ENCODE peak calls at places on chromosomes 1 and 21, in seven cellular contexts. B is hepatocyte; J is tibial nerve; O is CD8-positive, alpha-beta T cell; K is left ventricle myocardium inferior; F is colonic mucosa; E is aorta. A is an unnamed sample. For H3K4me1, the result is how much of the 10 kb centered on the place peaks cover.

GRCh38 chr1:31931241-31932225 is 6.6 kb downstream of the PTP4A2 start:
- DNase-seq in B (peak), O (no peak), E (no peak), J (no peak), K (no peak), F (no peak), A (no peak)

GRCh38 chr1:42163536-42164503 is 725 bp downstream of the GUCA2A start:
- DNase-seq in K (no peak), J (no peak), F (no peak), O (no peak), E (no peak), B (no peak), A (no peak)

GRCh38 chr1:64471218-64471719 is 1.3 kb downstream of the CACHD1 start:
- DNase-seq in O (peak), J (no peak), B (peak), F (peak), E (peak), K (peak), A (peak)

GRCh38 chr1:12477936-12478611 is 139.9 kb downstream of the DHRS3 start:
- DNase-seq in B (peak), E (peak), K (peak), J (peak), F (peak), O (no peak), A (peak)

GRCh38 chr21:45299026-45299863 is 11.6 kb upstream of the POFUT2 start:
- DNase-seq in F (no peak), E (no peak), B (no peak), K (peak), J (peak), O (peak), A (peak)

GRCh38 chr1:109994654-109995053 is 10.1 kb downstream of the AHCYL1 start:
- DNase-seq in O (no peak), F (no peak), B (no peak), E (no peak), K (no peak), J (no peak), A (no peak)

GRCh38 chr1:208917281-208917680 is 666.2 kb upstream of the CAMK1G start:
- DNase-seq in J (no peak), K (no peak), F (no peak), O (no peak), B (no peak), E (no peak), A (no peak)

GRCh38 chr1:31707711-31708110 is 3.9 kb upstream of the COL16A1 start:
- DNase-seq in O (no peak), K (no peak), J (no peak), F (no peak), E (no peak), B (no peak), A (no peak)

GRCh38 chr1:32115496-32115895 is 7.6 kb downstream of the KPNA6 start:
- DNase-seq in K (no peak), F (no peak), J (no peak), E (no peak), O (no peak), B (no peak), A (no peak)

GRCh38 chr1:27564710-27565649 is 39.0 kb downstream of the AHDC1 start:
- DNase-seq in B (peak), F (no peak), K (peak), O (no peak), J (no peak), E (peak), A (peak)

GRCh38 chr1:178938959-178939317 is 68.1 kb upstream of the ANGPTL1 start:
- DNase-seq in J (peak), F (no peak), O (no peak), K (peak), B (peak), E (peak), A (peak)

GRCh38 chr1:168089326-168089978 is 47.3 kb downstream of the GPR161 start:
- DNase-seq in J (no peak), E (no peak), O (no peak), B (no peak), F (peak), K (no peak), A (no peak)

DNA sequence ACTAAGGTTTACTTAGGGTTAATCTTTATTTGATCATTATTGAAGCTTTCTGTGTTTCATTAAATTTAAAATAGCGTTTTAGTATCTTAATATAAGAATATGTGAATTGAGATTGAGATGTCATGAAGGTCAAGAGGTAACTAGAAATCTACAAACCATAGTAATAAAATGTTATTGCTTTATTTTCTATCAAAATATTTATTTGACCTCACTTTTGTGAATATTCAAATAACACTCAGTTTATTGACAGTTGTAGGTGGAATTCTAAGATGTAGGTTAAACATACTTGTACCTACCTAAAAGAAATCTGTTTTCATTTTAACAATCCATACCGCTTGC is 5.7 kb downstream of the ADGRL2 start:
- DNase-seq in J (no peak), O (no peak), F (no peak), E (no peak), K (no peak), B (no peak), A (no peak)
- H3K4me1 ChIP-seq in J (under half), O (under half), F (under half), E (under half), K (half or more), B (under half), A (under half)

GRCh38 chr1:9126511-9126910 is 2.4 kb downstream of the GPR157 start:
- DNase-seq in K (no peak), E (no peak), J (no peak), F (no peak), B (no peak), O (no peak), A (no peak)

GRCh38 chr1:9127395-9128160 is 1.3 kb downstream of the GPR157 start:
- DNase-seq in J (no peak), E (peak), O (no peak), B (no peak), K (no peak), F (no peak), A (peak)

GRCh38 chr1:9128520-9129371 is at the start of gene GPR157:
- DNase-seq in E (peak), F (peak), K (peak), B (peak), O (peak), J (peak), A (peak)

GRCh38 chr1:9129391-9130041 is 614 bp upstream of the GPR157 start:
- DNase-seq in E (peak), B (peak), J (peak), K (peak), F (peak), O (peak), A (peak)

GRCh38 chr1:9128161-9128519 is 762 bp downstream of the GPR157 start:
- DNase-seq in J (no peak), B (peak), F (peak), K (peak), E (peak), O (no peak), A (peak)
- H3K4me3 ChIP-seq in J (peak), B (peak), F (peak), K (peak), E (peak), O (peak), A (peak)

GRCh38 chr1:59541161-59541560 is 244.3 kb downstream of the FGGY start:
- DNase-seq in E (no peak), O (no peak), J (no peak), B (no peak), F (no peak), K (no peak), A (no peak)

GRCh38 chr1:59541891-59542290 is 245.0 kb downstream of the FGGY start:
- DNase-seq in E (no peak), O (no peak), J (no peak), F (no peak), K (no peak), B (no peak), A (no peak)

GRCh38 chr1:59544615-59545014 is 247.7 kb downstream of the FGGY start:
- DNase-seq in K (no peak), F (no peak), O (no peak), E (no peak), J (no peak), B (no peak), A (no peak)

GRCh38 chr1:59545830-59546229 is 248.9 kb downstream of the FGGY start:
- DNase-seq in B (no peak), K (no peak), O (no peak), F (no peak), E (no peak), J (no peak), A (no peak)

GRCh38 chr1:59543211-59543668 is 246.3 kb downstream of the FGGY start:
- DNase-seq in K (no peak), O (no peak), J (no peak), E (no peak), F (no peak), B (peak), A (no peak)
- H3K27ac ChIP-seq in K (no peak), O (no peak), J (peak), E (no peak), F (no peak), B (peak), A (no peak)

GRCh38 chr1:212825798-212826452 is 21.5 kb downstream of the SPATA45 start:
- DNase-seq in O (no peak), K (no peak), F (no peak), J (no peak), B (peak), E (no peak), A (no peak)

GRCh38 chr1:212819704-212820103 is 27.7 kb downstream of the SPATA45 start:
- DNase-seq in J (no peak), E (no peak), K (no peak), O (no peak), B (peak), F (no peak), A (no peak)

GRCh38 chr1:212824201-212824600 is 23.2 kb downstream of the SPATA45 start:
- DNase-seq in J (no peak), O (no peak), B (no peak), E (no peak), K (no peak), F (no peak), A (no peak)

GRCh38 chr1:212820969-212821368 is 26.5 kb downstream of the SPATA45 start:
- DNase-seq in K (no peak), E (no peak), F (no peak), O (no peak), B (no peak), J (no peak), A (no peak)

DNA sequence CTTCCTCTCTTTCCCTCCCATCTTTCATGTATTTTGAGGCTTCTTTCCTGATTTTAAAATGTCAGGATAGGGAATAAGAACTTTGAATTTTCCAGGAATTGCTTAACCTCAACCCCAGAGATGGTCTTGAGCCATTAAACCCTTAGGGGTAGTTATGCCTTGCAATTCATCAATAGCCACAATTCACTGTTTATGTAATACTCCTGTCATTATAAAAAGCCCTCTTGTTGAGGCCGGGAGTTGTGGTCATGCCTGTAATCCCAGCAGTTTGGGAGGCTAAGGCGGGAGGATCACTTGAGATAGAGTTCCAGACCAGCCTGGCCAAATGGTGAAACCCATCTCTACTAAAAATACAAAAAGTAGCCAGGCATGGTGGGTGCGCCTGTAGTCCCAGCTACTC is 24.5 kb downstream of the SPATA45 start:
- DNase-seq in E (no peak), B (no peak), O (no peak), J (no peak), K (no peak), F (no peak), A (no peak)
- H3K4me1 ChIP-seq in E (under half), B (under half), O (under half), J (under half), K (under half), F (under half), A (under half)